ENCODE peak calls at places on chromosomes 7 and 10, in six cellular contexts. U, P, L, W, O and Z are unnamed samples.

GRCh38 chr10:121154846-121155245 is 303.7 kb downstream of the WDR11 start:
- DNase-seq in U (no peak), P (no peak), L (no peak), W (no peak), O (no peak), Z (peak)

GRCh38 chr10:22217842-22218241 is at the start of gene EBLN1:
- DNase-seq in U (no peak), P (no peak), L (no peak), W (no peak), O (no peak), Z (no peak)

GRCh38 chr10:25604591-25604990 is 329.4 kb upstream of the MYO3A start:
- DNase-seq in U (no peak), P (no peak), L (no peak), W (no peak), O (no peak), Z (no peak)

GRCh38 chr10:101217450-101218281 is 11.6 kb downstream of the LBX1 start:
- DNase-seq in U (peak), P (no peak), L (no peak), W (no peak), O (no peak), Z (no peak)

GRCh38 chr7:44212018-44212417 is 11.2 kb downstream of the YKT6 start:
- DNase-seq in U (no peak), P (no peak), L (no peak), W (no peak), O (no peak), Z (no peak)

GRCh38 chr10:72261323-72262018 is 12.3 kb upstream of the DDIT4 start:
- DNase-seq in U (no peak), P (no peak), L (peak), W (no peak), O (no peak), Z (no peak)

GRCh38 chr7:98231489-98232275 is 20.4 kb downstream of the TECPR1 start:
- DNase-seq in U (no peak), P (no peak), L (no peak), W (no peak), O (no peak), Z (no peak)

GRCh38 chr10:125084191-125085186 is 75.9 kb downstream of the CTBP2 start:
- DNase-seq in U (peak), P (no peak), L (peak), W (peak), O (peak), Z (peak)

GRCh38 chr10:73886625-73887024 is 12.3 kb upstream of the CAMK2G start:
- DNase-seq in U (no peak), P (no peak), L (no peak), W (no peak), O (peak), Z (no peak)

GRCh38 chr10:15439381-15439837 is 68.3 kb upstream of the FAM171A1 start:
- DNase-seq in U (no peak), P (no peak), L (no peak), W (no peak), O (no peak), Z (no peak)

GRCh38 chr10:78389419-78389818 is 355.8 kb downstream of the RPS24 start:
- DNase-seq in U (no peak), P (no peak), L (no peak), W (no peak), O (no peak), Z (no peak)

GRCh38 chr10:59804220-59804619 is 51.0 kb upstream of the MRLN start:
- DNase-seq in U (no peak), P (no peak), L (no peak), W (no peak), O (no peak), Z (no peak)

GRCh38 chr10:28370107-28370835 is 67.4 kb upstream of the MPP7 start:
- DNase-seq in U (no peak), P (no peak), L (no peak), W (no peak), O (no peak), Z (no peak)

GRCh38 chr10:75414527-75414926 is 13.0 kb upstream of the ZNF503 start:
- DNase-seq in U (no peak), P (no peak), L (no peak), W (no peak), O (no peak), Z (no peak)

GRCh38 chr7:35374858-35375257 is 121.0 kb upstream of the TBX20 start:
- DNase-seq in U (no peak), P (no peak), L (no peak), W (no peak), O (no peak), Z (no peak)

GRCh38 chr10:3526721-3527120 is 258.3 kb downstream of the KLF6 start:
- DNase-seq in U (no peak), P (no peak), L (no peak), W (no peak), O (no peak), Z (no peak)

GRCh38 chr7:29039747-29040569 is 81.8 kb upstream of the TRIL start:
- DNase-seq in U (no peak), P (no peak), L (no peak), W (no peak), O (no peak), Z (no peak)

GRCh38 chr7:117706191-117706590 is 167.1 kb downstream of the CTTNBP2 start:
- DNase-seq in U (no peak), P (no peak), L (no peak), W (no peak), O (no peak), Z (no peak)

GRCh38 chr10:51214897-51215227 is 140.6 kb downstream of the PRKG1 start:
- DNase-seq in U (no peak), P (no peak), L (no peak), W (no peak), O (no peak), Z (no peak)

GRCh38 chr7:93830141-93830925 is 60.2 kb downstream of the TFPI2 start:
- DNase-seq in U (no peak), P (no peak), L (no peak), W (no peak), O (no peak), Z (no peak)

GRCh38 chr7:134703241-134703594 is 56.6 kb downstream of the BPGM start:
- DNase-seq in U (no peak), P (no peak), L (no peak), W (no peak), O (no peak), Z (no peak)

GRCh38 chr7:41162612-41163011 is 540.3 kb downstream of the INHBA start:
- DNase-seq in U (no peak), P (no peak), L (no peak), W (no peak), O (no peak), Z (no peak)

GRCh38 chr7:34991938-34992840 is 45.1 kb downstream of the DPY19L1 start:
- DNase-seq in U (no peak), P (no peak), L (no peak), W (peak), O (peak), Z (no peak)

GRCh38 chr10:118246340-118247247 is 95.5 kb downstream of the FAM204A start:
- DNase-seq in U (no peak), P (no peak), L (no peak), W (no peak), O (no peak), Z (no peak)

GRCh38 chr10:102643346-102644065 is 773 bp upstream of the TRIM8 start:
- DNase-seq in U (peak), P (no peak), L (peak), W (peak), O (no peak), Z (no peak)

GRCh38 chr7:38903057-38903456 is 5.9 kb downstream of the VPS41 start:
- DNase-seq in U (no peak), P (no peak), L (no peak), W (no peak), O (no peak), Z (no peak)

GRCh38 chr7:38909870-38910269 is 879 bp upstream of the VPS41 start:
- DNase-seq in U (no peak), P (no peak), L (no peak), W (no peak), O (no peak), Z (no peak)

GRCh38 chr7:38905026-38905759 is 3.8 kb downstream of the VPS41 start:
- DNase-seq in U (no peak), P (no peak), L (no peak), W (no peak), O (no peak), Z (no peak)

GRCh38 chr7:38907066-38907465 is 1.9 kb downstream of the VPS41 start:
- DNase-seq in U (no peak), P (no peak), L (no peak), W (no peak), O (no peak), Z (no peak)

DNA sequence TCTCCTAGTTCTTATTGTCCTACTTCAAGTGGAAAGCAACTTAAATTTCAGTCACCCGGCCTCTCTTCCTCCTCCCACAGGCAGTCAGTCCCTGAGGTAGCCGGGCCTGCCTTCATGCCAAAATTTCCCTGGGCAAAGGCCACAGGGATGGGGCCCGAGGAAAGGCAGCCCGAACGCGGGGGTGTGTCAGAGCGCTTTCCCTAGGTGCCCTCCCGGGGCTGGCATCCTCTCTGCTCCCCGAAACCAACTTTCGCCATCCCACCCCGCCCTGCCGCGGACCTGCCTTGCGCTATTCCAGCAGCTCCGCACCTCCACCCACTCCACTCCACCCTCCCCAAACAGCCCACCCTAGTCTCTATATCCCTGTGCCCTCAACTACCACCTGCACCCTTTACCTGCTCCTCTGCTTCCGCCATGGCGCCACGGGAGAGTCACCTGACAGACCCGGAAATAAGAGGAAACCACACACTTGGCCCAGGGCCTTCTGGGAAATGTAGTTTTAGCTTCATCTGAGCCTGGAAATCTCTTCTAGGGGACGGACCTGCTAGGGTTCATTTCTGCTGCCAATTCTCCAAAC is at the start of gene VPS41:
- DNase-seq in U (peak), P (peak), L (peak), W (peak), O (peak), Z (peak)
- TF ChIP-seq POLR2A in U (peak), P (peak), L (no peak), W (peak), O (peak), Z (no peak)

GRCh38 chr10:116151076-116151475 is 121.9 kb downstream of the GFRA1 start:
- DNase-seq in U (no peak), P (no peak), L (no peak), W (no peak), O (no peak), Z (no peak)

GRCh38 chr10:116143673-116144072 is 129.3 kb downstream of the GFRA1 start:
- DNase-seq in U (no peak), P (no peak), L (no peak), W (no peak), O (no peak), Z (no peak)

GRCh38 chr10:116146374-116146773 is 126.6 kb downstream of the GFRA1 start:
- DNase-seq in U (no peak), P (no peak), L (no peak), W (no peak), O (no peak), Z (no peak)

GRCh38 chr10:116147162-116147906 is 125.7 kb downstream of the GFRA1 start:
- DNase-seq in U (no peak), P (no peak), L (no peak), W (no peak), O (no peak), Z (no peak)
- TF ChIP-seq POLR2A in U (no peak), P (no peak), L (no peak), W (no peak), O (no peak), Z (no peak)

GRCh38 chr7:101153969-101154692 is at the start of gene AP1S1:
- DNase-seq in U (peak), P (peak), L (peak), W (peak), O (peak), Z (peak)
- TF ChIP-seq POLR2A in U (peak), P (peak), L (no peak), W (no peak), O (peak), Z (no peak)

DNA sequence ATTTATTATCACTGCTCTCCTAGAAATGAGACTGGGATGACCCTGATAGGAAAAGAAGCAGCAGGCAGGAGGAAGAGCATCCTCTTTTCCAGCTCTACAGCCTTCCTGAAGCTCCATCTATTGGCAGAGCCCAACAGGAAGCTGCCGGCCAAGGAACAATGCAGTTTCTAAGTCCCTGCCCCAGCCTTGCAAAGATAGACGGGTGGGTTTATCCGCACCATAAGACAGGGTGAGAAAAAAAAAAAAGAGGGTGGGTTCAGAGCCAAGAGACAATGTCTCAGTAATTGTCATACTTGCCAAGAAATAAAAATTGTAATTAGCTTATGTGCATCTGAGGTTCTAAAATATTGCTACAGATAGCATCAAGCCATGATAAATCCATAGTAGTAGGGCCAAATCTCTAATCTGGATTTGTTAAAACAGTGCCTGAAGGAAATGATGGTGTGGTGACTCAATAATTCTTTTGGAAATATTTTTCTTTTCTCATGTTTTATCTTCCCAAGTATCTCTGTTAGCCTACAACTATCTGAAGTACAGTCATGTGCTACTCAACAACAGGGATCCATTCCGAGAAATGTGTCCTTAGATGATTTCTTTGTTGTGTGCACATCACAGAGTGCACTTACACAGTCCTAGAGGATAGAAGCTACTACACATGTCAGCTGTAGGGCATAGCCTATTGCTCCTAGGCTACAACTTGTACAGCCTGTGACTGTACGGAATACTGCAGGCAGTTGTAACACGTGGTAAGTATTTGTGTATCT is 242.9 kb upstream of the CXCL12 start:
- DNase-seq in U (no peak), P (no peak), L (no peak), W (no peak), O (no peak), Z (no peak)
- TF ChIP-seq POLR2A in U (no peak), P (no peak), L (no peak), W (no peak), O (no peak), Z (no peak)

GRCh38 chr7:75967055-75967454 is 27.3 kb downstream of the TMEM120A start:
- DNase-seq in U (no peak), P (no peak), L (no peak), W (no peak), O (no peak), Z (no peak)

GRCh38 chr7:75965617-75966016 is 28.8 kb downstream of the TMEM120A start:
- DNase-seq in U (no peak), P (no peak), L (no peak), W (no peak), O (no peak), Z (no peak)

GRCh38 chr7:75967573-75967997 is 26.8 kb downstream of the TMEM120A start:
- DNase-seq in U (no peak), P (no peak), L (no peak), W (no peak), O (no peak), Z (no peak)

GRCh38 chr7:75968012-75968411 is 26.4 kb downstream of the TMEM120A start:
- DNase-seq in U (no peak), P (no peak), L (no peak), W (no peak), O (no peak), Z (no peak)

DNA sequence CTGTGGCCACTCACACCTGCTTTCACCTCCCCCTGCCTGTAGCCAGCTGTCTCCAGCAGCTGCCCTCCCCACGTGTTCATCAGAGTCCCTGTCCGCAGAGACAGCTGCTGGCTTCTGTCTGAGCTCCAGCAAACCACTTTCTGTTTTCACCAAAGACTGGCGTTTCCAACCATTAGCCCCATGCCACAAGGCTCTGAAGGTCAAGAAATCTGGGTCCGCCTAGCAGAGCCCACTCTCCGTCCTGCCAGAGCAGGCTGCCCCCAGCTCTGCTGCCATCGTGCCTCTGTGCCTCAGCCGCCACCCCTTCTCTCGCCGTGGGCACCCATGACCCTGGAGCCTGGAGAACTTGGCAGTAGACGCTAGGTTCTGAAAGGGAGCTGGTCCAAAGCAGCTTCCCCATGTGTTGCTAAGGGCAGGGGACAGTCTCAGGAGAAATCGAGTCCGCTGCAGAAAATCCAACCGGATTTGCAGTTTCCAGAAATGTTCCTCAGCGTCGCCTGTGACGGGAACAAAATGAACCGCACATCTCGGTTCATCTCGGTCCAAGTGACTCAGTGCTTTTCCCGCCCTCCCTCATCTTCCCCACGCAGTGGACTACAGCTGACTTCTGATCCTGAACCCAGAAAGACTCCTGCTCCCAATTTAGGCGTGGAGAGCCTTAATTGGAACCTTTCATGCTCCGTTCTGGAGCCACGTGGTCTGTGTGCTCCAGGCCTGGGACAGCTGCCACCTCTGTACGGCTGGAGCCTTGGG is 28.0 kb downstream of the TMEM120A start:
- DNase-seq in U (no peak), P (no peak), L (no peak), W (no peak), O (no peak), Z (no peak)
- TF ChIP-seq POLR2A in U (no peak), P (no peak), L (no peak), W (no peak), O (no peak), Z (no peak)

GRCh38 chr7:74454059-74454947 is 597 bp downstream of the GTF2IRD1 start:
- DNase-seq in U (no peak), P (no peak), L (no peak), W (no peak), O (no peak), Z (no peak)
- TF ChIP-seq POLR2A in U (no peak), P (no peak), L (no peak), W (no peak), O (no peak), Z (no peak)

DNA sequence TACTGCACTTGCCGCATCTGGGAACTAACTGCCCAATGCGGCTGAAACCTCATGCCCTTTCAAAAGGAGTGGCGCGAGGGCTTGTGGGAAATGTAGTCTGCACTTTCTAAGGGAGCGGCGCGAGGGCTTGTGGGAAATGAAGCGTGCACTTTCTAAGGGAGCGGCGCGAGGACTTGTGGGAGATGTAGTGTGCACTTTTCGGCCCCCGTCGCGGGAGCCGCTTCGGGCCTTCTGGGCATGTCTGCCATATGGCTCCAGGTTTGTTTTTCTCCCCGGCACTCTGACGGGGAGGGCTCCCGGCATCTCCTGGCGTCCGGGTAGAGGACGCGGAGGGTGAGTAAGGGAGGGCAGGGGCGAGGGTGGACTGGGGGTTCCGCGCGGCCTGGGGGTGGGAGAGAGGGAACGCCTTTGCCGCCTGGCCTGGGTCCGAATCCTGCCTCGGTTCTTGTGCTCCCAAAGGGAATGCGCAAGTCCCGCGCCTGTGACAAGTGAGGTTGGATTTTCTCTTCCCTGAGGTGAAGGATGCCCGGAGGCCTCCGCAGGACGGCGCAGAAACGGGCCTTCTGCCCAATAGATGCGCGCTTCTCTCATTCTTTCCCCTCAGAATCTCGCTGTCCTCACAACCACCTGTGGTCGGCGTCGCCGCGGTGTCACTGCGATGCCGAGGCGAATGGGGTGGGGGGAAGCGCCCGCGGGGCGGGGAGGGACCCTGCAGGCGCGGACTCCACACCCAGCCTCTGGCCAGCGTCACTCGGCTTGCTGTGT is at the start of gene ZNF37A:
- DNase-seq in U (peak), P (peak), L (peak), W (peak), O (peak), Z (peak)
- TF ChIP-seq POLR2A in U (peak), P (peak), L (peak), W (peak), O (peak), Z (no peak)